ENCODE peak calls at places on chromosomes 4 and X, in four cellular contexts. C, V, L and D are unnamed samples.
A peak's percentile ranks its signal among the peaks of the same experiment; 100 is the strongest.

GRCh38 chr4:97238956-97239698 is 904.1 kb downstream of the STPG2 start:
- DNase-seq in C (no peak), V (no peak), L (no peak), D (no peak)

GRCh38 chrX:130885996-130886395 is 17.0 kb downstream of the ENOX2 start:
- DNase-seq in L (no peak), V (no peak), C (no peak), D (no peak)

GRCh38 chr4:170025523-170026252 is 507 bp downstream of the MFAP3L start:
- DNase-seq in V (no peak), L (no peak), C (no peak), D (peak; percentile 14)

GRCh38 chrX:136210806-136211205 is 40.4 kb downstream of the MAP7D3 start:
- DNase-seq in C (no peak), V (no peak), L (no peak), D (no peak)

GRCh38 chrX:1946974-1947373 is 332.1 kb downstream of the ASMT start:
- DNase-seq in C (no peak), V (no peak), L (no peak), D (no peak)

GRCh38 chr4:77859256-77859655 is 3.4 kb upstream of the MRPL1 start:
- DNase-seq in L (no peak), V (no peak), C (no peak), D (no peak)

GRCh38 chrX:120697053-120697452 is 67.2 kb upstream of the C1GALT1C1 start:
- DNase-seq in V (no peak), C (no peak), L (peak; percentile 75), D (no peak)

GRCh38 chrX:25025615-25026014 is 9.8 kb upstream of the ARX start:
- DNase-seq in V (no peak), L (no peak), C (no peak), D (peak; percentile 60)

GRCh38 chr4:126991965-126992364 is 640.8 kb upstream of the INTU start:
- DNase-seq in C (no peak), V (no peak), L (no peak), D (peak; percentile 10)

GRCh38 chr4:121726642-121727268 is 30.0 kb upstream of the ANXA5 start:
- DNase-seq in L (no peak), V (peak; percentile 79), C (peak; percentile 30), D (peak; percentile 74)

GRCh38 chr4:120801171-120801758 is 121.3 kb downstream of the PRDM5 start:
- DNase-seq in C (no peak), L (no peak), V (no peak), D (peak; percentile 61)

GRCh38 chr4:61210186-61210939 is 10.2 kb downstream of the ADGRL3 start:
- DNase-seq in L (no peak), C (no peak), V (peak; percentile 61), D (peak; percentile 24)